ENCODE peak calls at places on chromosome 11, in ten cellular contexts. M is thoracic aorta; H is GM12878; L is CD8-positive, alpha-beta T cell; Q is spleen; A is heart right ventricle; D is ascending aorta; O is uterus; W is prostate gland; S is IMR-90. X is an unnamed sample.
A peak's percentile ranks its signal among the peaks of the same experiment; 100 is the strongest.

GRCh38 chr11:121933694-121934093 is 182.3 kb downstream of the BLID start:
- DNase-seq in O (no peak), D (no peak), Q (no peak), L (no peak), A (no peak), S (peak; percentile 87), M (no peak), H (no peak), W (no peak), X (no peak)

GRCh38 chr11:96098511-96099241 is 174.8 kb upstream of the MTMR2 start:
- DNase-seq in M (no peak), L (no peak), O (no peak), S (peak; percentile 59), D (no peak), H (no peak), A (no peak), W (no peak), Q (no peak), X (no peak)

GRCh38 chr11:10327254-10327653 is 22.4 kb downstream of the ADM start:
- DNase-seq in S (peak; percentile 51), Q (no peak), W (no peak), A (no peak), O (no peak), M (no peak), H (no peak), D (no peak), L (no peak), X (no peak)

GRCh38 chr11:120134106-120134930 is 3.6 kb downstream of the TRIM29 start:
- DNase-seq in L (no peak), D (no peak), W (peak; percentile 8), O (no peak), S (no peak), Q (peak; percentile 47), M (no peak), A (no peak), H (no peak), X (no peak)

GRCh38 chr11:82080160-82080559 is 653.5 kb downstream of the FAM181B start:
- DNase-seq in L (no peak), Q (no peak), W (no peak), O (no peak), H (no peak), D (no peak), A (no peak), M (no peak), S (peak; percentile 0), X (no peak)

GRCh38 chr11:118910309-118911112 is 15.2 kb downstream of the BCL9L start:
- DNase-seq in A (peak; percentile 82), M (no peak), Q (peak; percentile 84), W (peak; percentile 82), O (peak; percentile 79), H (no peak), S (peak; percentile 92), D (no peak), L (no peak), X (peak; percentile 83)

GRCh38 chr11:126231725-126232459 is 20.3 kb downstream of the FAM118B start:
- DNase-seq in L (no peak), D (no peak), O (no peak), S (peak; percentile 66), H (no peak), A (no peak), Q (no peak), M (no peak), W (peak; percentile 18), X (no peak)

GRCh38 chr11:62923634-62924411 is 2.7 kb upstream of the CHRM1 start:
- DNase-seq in A (no peak), Q (no peak), W (peak; percentile 69), L (no peak), O (no peak), D (no peak), H (peak; percentile 21), M (no peak), S (no peak), X (no peak)

GRCh38 chr11:85531498-85531897 is 95.6 kb downstream of the DLG2 start:
- DNase-seq in W (no peak), S (no peak), H (no peak), Q (no peak), A (no peak), M (no peak), O (no peak), L (no peak), D (no peak), X (no peak)

GRCh38 chr11:130383363-130384168 is 44.8 kb downstream of the ADAMTS8 start:
- DNase-seq in H (no peak), L (no peak), D (no peak), S (peak; percentile 100), M (no peak), O (no peak), W (no peak), A (no peak), Q (no peak), X (no peak)

GRCh38 chr11:119709638-119710346 is 19.2 kb downstream of the NECTIN1 start:
- DNase-seq in O (no peak), M (no peak), L (no peak), H (no peak), S (peak; percentile 69), W (no peak), A (no peak), D (no peak), Q (peak; percentile 65), X (no peak)

GRCh38 chr11:3786781-3787428 is 10.4 kb downstream of the NUP98 start:
- DNase-seq in A (no peak), O (no peak), D (no peak), S (no peak), W (no peak), L (no peak), M (no peak), Q (no peak), H (no peak), X (no peak)

GRCh38 chr11:101446238-101446637 is 137.6 kb downstream of the TRPC6 start:
- DNase-seq in H (no peak), D (no peak), A (no peak), O (no peak), W (no peak), L (no peak), Q (no peak), M (no peak), S (peak; percentile 56), X (no peak)

GRCh38 chr11:69088676-69089146 is 40.0 kb downstream of the TPCN2 start:
- DNase-seq in A (peak; percentile 52), H (peak; percentile 28), W (peak; percentile 72), D (no peak), S (peak; percentile 76), Q (no peak), L (peak; percentile 35), M (peak; percentile 56), O (peak; percentile 86), X (peak; percentile 79)

GRCh38 chr11:32790916-32791315 is 3.5 kb downstream of the CCDC73 start:
- DNase-seq in S (no peak), A (no peak), L (no peak), M (no peak), Q (no peak), D (no peak), O (no peak), W (no peak), H (no peak), X (no peak)

GRCh38 chr11:120516461-120517389 is 5.2 kb downstream of the GRIK4 start:
- DNase-seq in H (no peak), S (no peak), O (no peak), L (no peak), M (no peak), A (no peak), Q (peak; percentile 71), D (no peak), W (no peak), X (no peak)

GRCh38 chr11:68146704-68147474 is 25.7 kb upstream of the CHKA start:
- DNase-seq in S (peak; percentile 50), D (no peak), W (peak; percentile 60), L (no peak), O (no peak), Q (no peak), M (no peak), H (no peak), A (peak; percentile 52), X (peak; percentile 57)

GRCh38 chr11:64148917-64149617 is 16.8 kb downstream of the MACROD1 start:
- DNase-seq in Q (no peak), A (peak; percentile 33), D (no peak), S (no peak), H (no peak), W (no peak), O (no peak), L (no peak), M (no peak), X (no peak)
- TF ChIP-seq CTCF in Q (peak; percentile 42), A (peak; percentile 59), D (no peak), S (no peak), H (no peak), W (no peak), O (no peak), L (peak; percentile 54), M (no peak), X (no peak)

GRCh38 chr11:65790902-65791650 is 4.2 kb downstream of the OVOL1 start:
- DNase-seq in O (no peak), D (no peak), L (no peak), M (no peak), H (no peak), W (no peak), S (no peak), A (no peak), Q (no peak), X (no peak)
- H3K4me1 ChIP-seq in O (peaks cover 6% of the 10 kb centered on the region), D (peaks cover 4% of the 10 kb centered on the region), L (peaks cover 29% of the 10 kb centered on the region), M (peaks cover 8% of the 10 kb centered on the region), H (peaks cover 30% of the 10 kb centered on the region), W (peaks cover 21% of the 10 kb centered on the region), S (no peaks in the 10 kb centered on the region), A (peaks cover 19% of the 10 kb centered on the region), Q (peaks cover 25% of the 10 kb centered on the region), X (no peaks in the 10 kb centered on the region)

GRCh38 chr11:117562111-117562510 is 234.5 kb downstream of the CEP164 start:
- DNase-seq in H (no peak), S (no peak), Q (peak; percentile 34), O (no peak), L (no peak), M (no peak), D (no peak), W (no peak), A (no peak), X (no peak)
- TF ChIP-seq CTCF in H (no peak), S (no peak), Q (no peak), O (no peak), L (no peak), M (no peak), D (no peak), W (no peak), A (no peak), X (no peak)

GRCh38 chr11:114246321-114247069 is 49.7 kb upstream of the NNMT start:
- DNase-seq in H (no peak), M (no peak), S (no peak), O (no peak), A (no peak), W (no peak), L (no peak), D (no peak), Q (no peak), X (no peak)
- H3K4me1 ChIP-seq in H (no peaks in the 10 kb centered on the region), M (peaks cover 21% of the 10 kb centered on the region), S (no peaks in the 10 kb centered on the region), O (peaks cover 8% of the 10 kb centered on the region), A (peaks cover 28% of the 10 kb centered on the region), W (peaks cover 2% of the 10 kb centered on the region), L (no peaks in the 10 kb centered on the region), D (peaks cover 7% of the 10 kb centered on the region), Q (no peaks in the 10 kb centered on the region), X (peaks cover 6% of the 10 kb centered on the region)

GRCh38 chr11:123449436-123449835 is 19.4 kb downstream of the GRAMD1B start:
- DNase-seq in D (no peak), A (no peak), H (no peak), M (no peak), O (no peak), Q (no peak), L (no peak), S (no peak), W (no peak), X (no peak)
- TF ChIP-seq CTCF in D (no peak), A (no peak), H (no peak), M (no peak), O (no peak), Q (no peak), L (no peak), S (no peak), W (no peak), X (no peak)

GRCh38 chr11:116927163-116927772 is 89.8 kb upstream of the APOA1 start:
- DNase-seq in O (no peak), S (no peak), Q (no peak), H (no peak), M (no peak), W (no peak), D (no peak), L (peak; percentile 23), A (no peak), X (no peak)
- H3K4me1 ChIP-seq in O (peaks cover 7% of the 10 kb centered on the region), S (peaks cover 13% of the 10 kb centered on the region), Q (peaks cover 60% of the 10 kb centered on the region), H (peaks cover 64% of the 10 kb centered on the region), M (peaks cover 29% of the 10 kb centered on the region), W (no peaks in the 10 kb centered on the region), D (no peaks in the 10 kb centered on the region), L (peaks cover 74% of the 10 kb centered on the region), A (peaks cover 36% of the 10 kb centered on the region), X (peaks cover 2% of the 10 kb centered on the region)